ENCODE peak calls at places on chromosomes 2 and 18, in four cellular contexts. W is heart left ventricle, L is heart right ventricle, P is psoas muscle. B is an unnamed sample. For H3K4me1, the result is how much of the 10 kb centered on the place peaks cover.

GRCh38 chr18:7021994-7022840 is 95.4 kb downstream of the LAMA1 start:
- DNase-seq in W (no peak), L (no peak), P (no peak), B (peak)

GRCh38 chr18:64337018-64337417 is 188.1 kb upstream of the LINC00305 start:
- DNase-seq in W (no peak), L (no peak), P (no peak), B (no peak)

GRCh38 chr18:43785145-43785544 is 507.9 kb upstream of the SYT4 start:
- DNase-seq in W (no peak), L (no peak), P (no peak), B (no peak)

GRCh38 chr2:172640389-172640788 is 84.5 kb downstream of the PDK1 start:
- DNase-seq in W (no peak), L (no peak), P (no peak), B (no peak)

GRCh38 chr2:241560181-241560882 is 1.8 kb downstream of the BOK start:
- DNase-seq in W (no peak), L (no peak), P (no peak), B (peak)

GRCh38 chr18:11149441-11150270 is at the start of gene PIEZO2:
- DNase-seq in W (peak), L (peak), P (peak), B (no peak)

GRCh38 chr2:84532291-84532690 is 16.0 kb downstream of the DNAH6 start:
- DNase-seq in W (no peak), L (no peak), P (no peak), B (no peak)

GRCh38 chr2:121095257-121096080 is 189.5 kb downstream of the TFCP2L1 start:
- DNase-seq in W (peak), L (peak), P (peak), B (peak)

GRCh38 chr2:206260427-206261012 is 13.9 kb upstream of the ZDBF2 start:
- DNase-seq in W (no peak), L (no peak), P (no peak), B (no peak)

GRCh38 chr2:221724631-221725203 is 152.6 kb upstream of the EPHA4 start:
- DNase-seq in W (no peak), L (no peak), P (no peak), B (no peak)

GRCh38 chr18:34467059-34467458 is 242.3 kb upstream of the NOL4 start:
- DNase-seq in W (no peak), L (no peak), P (no peak), B (no peak)

GRCh38 chr2:203566161-203566560 is 31.1 kb upstream of the RAPH1 start:
- DNase-seq in W (no peak), L (no peak), P (no peak), B (no peak)

GRCh38 chr18:70195852-70196434 is 9.5 kb downstream of the RTTN start:
- DNase-seq in W (no peak), L (no peak), P (no peak), B (peak)

GRCh38 chr18:37453754-37454153 is 111.8 kb downstream of the CELF4 start:
- DNase-seq in W (no peak), L (no peak), P (no peak), B (no peak)

GRCh38 chr2:181124499-181124898 is 144.1 kb downstream of the UBE2E3 start:
- DNase-seq in W (no peak), L (no peak), P (no peak), B (no peak)

GRCh38 chr18:9062418-9062751 is 40.1 kb upstream of the NDUFV2 start:
- DNase-seq in W (no peak), L (no peak), P (no peak), B (no peak)

GRCh38 chr2:234853739-234854138 is 98.1 kb upstream of the SH3BP4 start:
- DNase-seq in W (no peak), L (no peak), P (no peak), B (no peak)

GRCh38 chr2:217725409-217725808 is 277.4 kb downstream of the TNS1 start:
- DNase-seq in W (no peak), L (no peak), P (no peak), B (no peak)

GRCh38 chr18:68520406-68521075 is 194.4 kb downstream of the TMX3 start:
- DNase-seq in W (no peak), L (no peak), P (no peak), B (no peak)

GRCh38 chr2:146632707-146633106 is 1212.1 kb upstream of the ACVR2A start:
- DNase-seq in W (no peak), L (no peak), P (no peak), B (no peak)

GRCh38 chr18:12886498-12887126 is 2.6 kb upstream of the PTPN2 start:
- DNase-seq in W (no peak), L (no peak), P (no peak), B (no peak)

GRCh38 chr2:48912110-48912509 is 156.6 kb upstream of the LHCGR start:
- DNase-seq in W (no peak), L (no peak), P (no peak), B (no peak)

GRCh38 chr2:71778514-71779305 is 325.3 kb downstream of the DYSF start:
- DNase-seq in W (no peak), L (no peak), P (no peak), B (no peak)

GRCh38 chr2:55620123-55620779 is 2.8 kb upstream of the PPP4R3B start:
- DNase-seq in W (no peak), L (no peak), P (no peak), B (peak)

GRCh38 chr2:57181315-57182038 is 865.1 kb upstream of the VRK2 start:
- DNase-seq in W (no peak), L (no peak), P (no peak), B (no peak)

GRCh38 chr2:10883880-10884529 is 27.7 kb upstream of the KCNF1 start:
- DNase-seq in W (no peak), L (no peak), P (no peak), B (no peak)

GRCh38 chr2:84969511-84970265 is 1.3 kb upstream of the KCMF1 start:
- DNase-seq in W (no peak), L (no peak), P (no peak), B (no peak)

DNA sequence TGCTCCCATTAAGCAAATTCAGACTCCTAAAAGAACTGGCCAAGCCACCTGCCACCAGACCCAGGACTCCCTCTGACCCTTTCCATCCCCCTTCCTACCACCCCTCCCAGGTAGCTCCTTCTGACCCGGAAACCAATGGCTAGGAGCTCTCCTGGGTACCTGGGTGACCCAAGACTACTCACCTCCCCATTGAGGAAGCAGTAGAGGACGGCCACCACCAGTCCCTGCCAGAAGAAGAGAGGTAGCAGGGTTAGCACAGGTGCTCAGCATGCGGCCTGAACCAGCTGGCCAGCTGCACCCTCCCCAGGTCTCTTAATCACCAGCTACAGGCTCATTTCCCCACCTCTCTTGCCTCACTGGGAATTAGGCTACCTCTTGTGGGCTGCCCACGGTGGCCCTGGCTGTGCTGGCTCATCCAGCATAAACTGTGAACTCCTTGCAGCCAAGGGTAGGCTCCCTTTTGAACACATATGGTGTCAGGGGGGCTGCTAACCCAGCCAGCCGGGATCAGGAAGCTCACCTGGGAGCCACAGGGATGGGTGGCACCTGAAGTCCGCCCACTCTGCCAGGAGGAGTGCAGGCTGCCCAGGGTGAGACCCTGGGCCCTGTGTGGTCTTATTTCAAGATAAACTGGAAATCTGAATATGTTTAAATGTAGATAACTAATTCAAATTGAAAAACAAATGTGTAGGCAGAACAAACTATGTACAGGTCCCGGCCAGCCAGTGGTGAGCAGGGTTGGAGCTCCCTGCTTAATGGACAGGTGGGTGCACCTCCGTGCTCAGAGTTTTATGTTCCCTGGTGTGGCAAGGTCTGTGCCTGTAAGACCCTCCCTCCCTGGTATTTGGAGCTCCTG is 9.9 kb downstream of the TMEM37 start:
- DNase-seq in W (no peak), L (no peak), P (no peak), B (no peak)
- H3K4me1 ChIP-seq in W (under half), L (under half), P (under half), B (under half)

GRCh38 chr2:240131296-240131695 is 4.8 kb downstream of the COPS9 start:
- DNase-seq in W (peak), L (no peak), P (peak), B (no peak)

GRCh38 chr2:240133401-240133800 is 2.7 kb downstream of the COPS9 start:
- DNase-seq in W (no peak), L (no peak), P (peak), B (no peak)

GRCh38 chr2:240130393-240131195 is 5.5 kb downstream of the COPS9 start:
- DNase-seq in W (peak), L (no peak), P (peak), B (no peak)

GRCh38 chr2:240132651-240132980 is 3.5 kb downstream of the COPS9 start:
- DNase-seq in W (peak), L (no peak), P (peak), B (no peak)

DNA sequence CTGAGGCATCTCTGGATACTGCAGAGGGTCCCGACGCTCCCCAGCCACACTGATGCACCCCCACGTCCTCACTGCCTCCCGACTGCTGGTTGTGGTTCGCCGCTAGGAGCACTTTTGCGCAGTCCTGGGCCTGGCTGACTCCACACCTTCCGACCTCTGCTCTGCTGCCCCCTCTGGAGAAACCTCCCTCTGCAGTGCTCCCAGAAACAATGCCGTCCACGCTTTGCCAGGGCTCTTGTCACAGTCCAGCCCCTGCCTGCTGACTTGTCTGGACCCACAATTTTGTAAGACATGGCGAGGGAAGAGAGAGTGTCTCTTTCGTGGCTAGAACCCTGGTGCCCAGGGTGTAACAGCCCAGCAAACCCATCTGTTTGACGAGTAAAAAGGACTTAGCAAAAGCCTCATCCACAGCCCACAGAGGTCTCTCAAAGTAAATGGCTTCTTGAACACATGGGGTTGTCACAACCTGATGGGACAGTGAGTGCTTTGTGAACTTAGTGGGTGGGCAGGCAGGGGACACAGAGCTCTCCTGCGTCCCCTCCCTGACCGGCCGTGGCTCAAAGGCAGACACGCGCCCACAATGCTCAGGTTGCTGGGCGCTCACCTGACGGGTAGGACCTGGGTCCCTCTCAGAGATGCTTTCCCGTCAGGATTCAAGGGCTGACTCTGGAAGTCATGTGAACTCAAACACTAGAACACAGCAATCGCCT is 4.0 kb downstream of the COPS9 start:
- DNase-seq in W (peak), L (no peak), P (peak), B (no peak)
- TF ChIP-seq CTCF in W (no peak), L (no peak), P (no peak), B (peak)

GRCh38 chr2:191632426-191632825 is 45.5 kb upstream of the NABP1 start:
- DNase-seq in W (no peak), L (no peak), P (no peak), B (no peak)

GRCh38 chr2:191631754-191632153 is 46.2 kb upstream of the NABP1 start:
- DNase-seq in W (no peak), L (peak), P (no peak), B (peak)

GRCh38 chr2:191627518-191627917 is 50.4 kb upstream of the NABP1 start:
- DNase-seq in W (no peak), L (no peak), P (no peak), B (no peak)

GRCh38 chr2:191629001-191629453 is 48.9 kb upstream of the NABP1 start:
- DNase-seq in W (no peak), L (no peak), P (no peak), B (no peak)

DNA sequence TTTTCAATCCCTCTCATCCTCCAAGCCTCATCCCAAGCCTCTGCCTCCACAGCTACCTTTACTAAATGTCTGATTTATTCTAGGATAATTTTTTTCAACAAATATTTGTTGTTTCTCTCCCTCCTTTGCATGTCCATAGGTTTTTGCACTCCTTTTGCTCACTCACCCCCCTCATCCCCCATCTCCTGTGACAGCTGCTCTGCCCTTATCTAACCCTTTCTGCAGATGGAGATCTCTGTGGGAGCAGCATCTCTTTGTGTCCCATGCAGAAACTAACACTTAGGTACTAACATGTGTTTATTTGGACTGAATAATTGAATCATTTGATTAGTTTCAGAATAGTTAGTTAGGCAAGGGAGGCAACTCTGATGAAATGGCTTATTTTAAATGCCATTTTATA is 47.6 kb upstream of the NABP1 start:
- DNase-seq in W (no peak), L (no peak), P (no peak), B (no peak)
- H3K4me1 ChIP-seq in W (under half), L (under half), P (under half), B (half or more)

DNA sequence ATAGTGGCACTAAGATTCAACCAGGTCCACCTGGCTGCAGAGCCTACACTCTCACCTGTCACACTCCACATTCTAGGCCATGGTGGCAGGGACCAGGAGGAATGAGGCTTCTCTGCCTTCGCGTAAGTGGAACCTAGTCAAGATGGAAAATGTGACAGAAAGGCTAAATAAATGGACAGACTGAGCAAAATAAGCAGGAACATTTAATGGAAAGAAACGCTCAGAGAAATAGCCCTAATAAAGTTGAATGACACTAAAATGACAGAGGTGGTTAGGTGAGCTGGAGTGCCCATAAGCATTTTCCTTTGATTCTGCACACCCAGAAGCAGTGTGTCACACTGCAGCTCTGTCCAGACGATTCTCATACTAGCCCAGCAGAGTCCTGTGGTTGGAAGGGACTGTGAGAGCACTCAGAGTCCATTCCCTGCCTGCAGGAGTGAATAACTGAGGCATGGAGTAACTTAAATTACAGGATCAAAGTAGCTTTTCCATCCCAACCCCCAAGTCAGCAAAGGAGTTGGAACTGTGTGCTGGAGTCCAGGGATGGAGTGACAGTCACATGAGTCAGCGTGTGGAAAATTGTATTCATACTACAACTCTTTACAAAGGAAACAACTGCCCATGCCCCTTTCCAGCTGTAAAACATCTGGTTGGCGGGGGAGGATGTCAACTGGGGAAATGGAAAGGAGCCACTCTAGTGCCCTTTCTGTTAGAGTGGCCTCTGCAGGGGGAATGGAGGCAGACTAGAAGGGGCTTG is 105.4 kb upstream of the LGALSL start:
- DNase-seq in W (no peak), L (no peak), P (no peak), B (no peak)
- TF ChIP-seq CTCF in W (no peak), L (no peak), P (no peak), B (no peak)

GRCh38 chr2:183037281-183037659 is 987 bp downstream of the NCKAP1 start:
- DNase-seq in W (no peak), L (no peak), P (no peak), B (no peak)
- H3K4me1 ChIP-seq in W (under half), L (half or more), P (under half), B (under half)

GRCh38 chr18:67467188-67467587 is 49.3 kb downstream of the DSEL start:
- DNase-seq in W (no peak), L (no peak), P (no peak), B (no peak)

GRCh38 chr18:67464499-67464898 is 52.0 kb downstream of the DSEL start:
- DNase-seq in W (no peak), L (no peak), P (no peak), B (no peak)

GRCh38 chr18:67468038-67468437 is 48.5 kb downstream of the DSEL start:
- DNase-seq in W (no peak), L (no peak), P (no peak), B (no peak)

GRCh38 chr18:67463829-67464228 is 52.7 kb downstream of the DSEL start:
- DNase-seq in W (no peak), L (no peak), P (no peak), B (no peak)
- TF ChIP-seq CTCF in W (no peak), L (no peak), P (no peak), B (peak)

DNA sequence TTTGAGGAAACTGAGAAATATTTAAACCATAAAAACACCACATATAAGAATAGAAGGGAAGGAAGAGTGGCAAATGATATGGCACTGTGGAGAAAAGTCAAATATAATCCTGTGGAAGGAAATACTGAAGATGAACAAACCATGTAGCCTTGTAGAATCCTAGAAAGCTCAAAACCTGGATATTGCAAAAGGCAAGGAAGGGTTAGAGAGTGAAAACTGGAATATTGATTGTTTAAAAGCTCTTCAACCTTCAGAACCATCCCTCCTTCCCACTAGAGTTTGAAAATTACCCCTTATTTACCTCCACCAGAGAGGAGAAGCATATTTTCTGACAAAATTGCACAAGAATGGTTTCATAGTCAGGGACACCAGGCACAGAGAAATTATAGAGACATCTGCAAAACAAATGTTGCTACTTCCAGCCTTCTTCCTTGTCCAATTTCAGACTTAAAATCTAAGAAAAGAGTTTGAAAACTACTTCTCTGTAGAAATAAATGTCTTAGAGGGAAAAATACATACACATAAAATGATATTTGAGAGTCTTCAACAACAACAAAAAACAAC is 48.0 kb downstream of the ANTXR1 start:
- DNase-seq in W (no peak), L (no peak), P (no peak), B (no peak)
- H3K4me1 ChIP-seq in W (under half), L (under half), P (under half), B (under half)

DNA sequence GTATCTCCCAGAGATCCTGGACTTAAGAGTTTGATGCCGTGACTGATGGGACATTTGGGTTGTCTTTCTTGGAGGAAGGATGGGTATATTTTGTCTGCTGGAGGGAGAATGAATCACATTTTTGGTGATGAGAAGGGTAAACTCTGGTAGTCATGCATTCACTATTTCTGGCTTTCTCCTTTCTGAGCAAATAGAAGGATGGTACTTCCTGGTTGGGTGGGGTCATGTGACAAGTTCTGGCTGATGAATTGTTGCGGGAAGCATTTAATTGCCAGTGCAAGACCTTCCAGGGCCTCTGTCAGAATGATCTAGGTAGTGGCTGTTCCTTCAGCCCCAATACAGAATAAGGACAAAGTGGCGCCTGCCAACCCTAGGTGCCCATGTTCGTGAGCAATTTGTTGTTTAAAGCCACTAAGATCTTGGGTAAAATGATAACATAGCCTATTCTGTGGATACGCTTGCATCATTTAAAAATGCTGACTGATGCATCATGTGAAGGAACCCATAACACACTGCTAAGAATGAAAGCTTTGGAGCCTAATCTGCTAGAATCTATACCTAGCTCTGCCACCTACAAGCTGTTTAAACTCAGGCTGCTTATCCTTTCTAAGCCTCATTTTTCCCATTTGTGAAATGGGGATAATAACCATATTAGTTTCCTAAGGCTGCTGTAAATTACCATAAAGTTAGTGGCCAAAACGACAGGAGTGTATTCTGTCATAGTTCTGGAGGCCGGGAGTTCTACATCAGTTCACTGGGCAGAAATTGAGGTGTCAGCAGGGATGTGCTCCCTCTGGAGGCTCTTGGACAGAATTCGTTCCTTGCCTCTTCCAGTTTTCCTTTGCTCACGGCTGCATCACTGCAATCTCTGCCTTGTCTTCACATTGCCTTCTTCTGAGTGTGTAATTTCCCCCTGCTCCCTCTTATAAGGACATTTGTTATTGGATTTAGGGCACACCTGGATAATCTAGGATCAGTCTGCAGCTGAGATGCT is 281.3 kb downstream of the AGPS start:
- DNase-seq in W (no peak), L (no peak), P (no peak), B (no peak)
- TF ChIP-seq CTCF in W (no peak), L (no peak), P (no peak), B (peak)

B was measured in PC-9.